ENCODE peak calls at places on chromosomes 1 and 21, in five cellular contexts. J is RWPE1, C is activated T-cell treated with anti-CD3 and anti-CD28 coated beads for 48 hours, O is NCI-H1417, V is NB4. R is an unnamed sample.

GRCh38 chr1:239354211-239354610 is 32.2 kb upstream of the CHRM3 start:
- DNase-seq in O (no peak), C (no peak), J (no peak), V (no peak), R (no peak)

GRCh38 chr1:229186373-229187056 is 84.4 kb upstream of the RAB4A start:
- DNase-seq in C (no peak), J (no peak), V (no peak), O (no peak), R (no peak)

GRCh38 chr1:234654002-234654733 is 44.2 kb upstream of the IRF2BP2 start:
- DNase-seq in C (no peak), J (no peak), O (no peak), V (no peak), R (no peak)

GRCh38 chr1:215052656-215053055 is 29.9 kb upstream of the KCNK2 start:
- DNase-seq in J (no peak), V (no peak), O (no peak), C (no peak), R (no peak)

GRCh38 chr1:229842302-229843255 is 216.5 kb downstream of the URB2 start:
- DNase-seq in O (peak), C (no peak), J (no peak), V (no peak), R (no peak)

GRCh38 chr1:156394835-156395461 is 25.9 kb downstream of the RHBG start:
- DNase-seq in V (peak), O (peak), C (no peak), J (no peak), R (no peak)

GRCh38 chr1:201011616-201012015 is 11.9 kb downstream of the KIF21B start:
- DNase-seq in O (peak), C (no peak), V (no peak), J (no peak), R (no peak)

GRCh38 chr1:153585009-153585408 is 19.4 kb upstream of the S100A2 start:
- DNase-seq in O (no peak), J (no peak), V (no peak), C (no peak), R (no peak)

GRCh38 chr1:170296211-170296610 is 150.5 kb downstream of the NTMT2 start:
- DNase-seq in O (no peak), V (no peak), J (no peak), C (no peak), R (no peak)

GRCh38 chr21:41439245-41439644 is 13.2 kb downstream of the MX1 start:
- DNase-seq in J (no peak), V (no peak), O (no peak), C (no peak), R (no peak)

GRCh38 chr21:46065993-46066842 is 31.7 kb upstream of the COL6A2 start:
- DNase-seq in J (no peak), V (no peak), O (no peak), C (no peak), R (no peak)

GRCh38 chr21:42447182-42447581 is 43.5 kb downstream of the UBASH3A start:
- DNase-seq in C (no peak), V (no peak), J (no peak), O (no peak), R (no peak)

GRCh38 chr1:204477036-204477740 is 17.4 kb downstream of the PIK3C2B start:
- DNase-seq in C (no peak), J (no peak), O (no peak), V (no peak), R (no peak)

GRCh38 chr1:66944330-66945274 is 19.8 kb downstream of the MIER1 start:
- DNase-seq in O (no peak), V (no peak), J (no peak), C (no peak), R (no peak)

GRCh38 chr21:44053567-44053966 is 41.5 kb downstream of the TRAPPC10 start:
- DNase-seq in J (no peak), O (no peak), V (no peak), C (no peak), R (no peak)

GRCh38 chr1:167651161-167651693 is 21.2 kb downstream of the RCSD1 start:
- DNase-seq in C (no peak), O (no peak), J (no peak), V (no peak), R (no peak)

GRCh38 chr1:170285027-170285426 is 139.3 kb downstream of the NTMT2 start:
- DNase-seq in V (no peak), J (no peak), C (no peak), O (peak), R (no peak)

GRCh38 chr1:225021037-225021436 is 91.6 kb downstream of the DNAH14 start:
- DNase-seq in O (no peak), C (no peak), V (no peak), J (no peak), R (no peak)

GRCh38 chr21:29647353-29647781 is 292.4 kb downstream of the GRIK1 start:
- DNase-seq in O (no peak), C (no peak), J (no peak), V (no peak), R (no peak)

GRCh38 chr1:174289644-174290310 is 130.5 kb downstream of the RABGAP1L start:
- DNase-seq in J (no peak), O (no peak), C (no peak), V (no peak), R (no peak)

GRCh38 chr1:211874521-211875347 is 44.2 kb upstream of the LPGAT1 start:
- DNase-seq in J (no peak), O (no peak), C (no peak), V (no peak), R (no peak)

GRCh38 chr1:213976665-213977485 is 10.9 kb upstream of the PROX1 start:
- DNase-seq in O (no peak), V (no peak), C (no peak), J (no peak), R (no peak)

GRCh38 chr1:202850593-202851362 is 38.2 kb downstream of the RABIF start:
- DNase-seq in V (no peak), O (no peak), C (no peak), J (no peak), R (no peak)

GRCh38 chr1:201673093-201673492 is 134.2 kb downstream of the NAV1 start:
- DNase-seq in V (no peak), O (no peak), C (no peak), J (no peak), R (no peak)

GRCh38 chr1:45769261-45769932 is 18.9 kb upstream of the IPP start:
- DNase-seq in V (peak), J (no peak), C (no peak), O (no peak), R (no peak)

GRCh38 chr1:198846506-198847010 is 207.7 kb downstream of the PTPRC start:
- DNase-seq in C (no peak), V (no peak), J (no peak), O (no peak), R (no peak)

GRCh38 chr1:150477733-150478132 is 9.5 kb upstream of the TARS2 start:
- DNase-seq in J (peak), C (no peak), O (peak), V (no peak), R (no peak)

GRCh38 chr1:26692211-26692792 is 3.5 kb upstream of the ARID1A start:
- DNase-seq in J (peak), C (peak), O (peak), V (peak), R (peak)

GRCh38 chr1:55378582-55378981 is 163.4 kb upstream of the USP24 start:
- DNase-seq in C (peak), O (no peak), J (peak), V (peak), R (no peak)

GRCh38 chr1:18716785-18717678 is 86.4 kb downstream of the PAX7 start:
- DNase-seq in J (no peak), O (no peak), C (no peak), V (no peak), R (no peak)

GRCh38 chr1:66156144-66156543 is 363.4 kb downstream of the PDE4B start:
- DNase-seq in V (no peak), O (no peak), J (no peak), C (no peak), R (no peak)

GRCh38 chr1:198556969-198557368 is 16.5 kb upstream of the ATP6V1G3 start:
- DNase-seq in V (peak), C (peak), J (no peak), O (no peak), R (peak)

GRCh38 chr1:27098447-27099153 is 56.3 kb downstream of the SLC9A1 start:
- DNase-seq in C (no peak), O (peak), V (peak), J (peak), R (no peak)

GRCh38 chr1:43621386-43621785 is 28.6 kb upstream of the KDM4A start:
- DNase-seq in O (no peak), C (no peak), J (no peak), V (no peak), R (no peak)

GRCh38 chr1:5311147-5311546 is 656.7 kb downstream of the AJAP1 start:
- DNase-seq in O (no peak), J (no peak), V (no peak), C (no peak), R (no peak)

GRCh38 chr1:110335265-110335664 is 3.9 kb upstream of the RBM15 start:
- DNase-seq in O (no peak), J (no peak), C (no peak), V (no peak), R (no peak)